ENCODE peak calls at places on chromosomes 1 and 21, in ten cellular contexts. N, P, D, H, Z, V, E, T, W and I are unnamed samples.

GRCh38 chr21:23016617-23017016 is 2018.4 kb downstream of the NCAM2 start:
- DNase-seq in W (no peak), D (no peak), V (no peak), E (no peak), T (no peak), H (peak), P (no peak), Z (no peak), N (no peak), I (peak)

GRCh38 chr1:159229486-159229885 is 24.8 kb downstream of the ACKR1 start:
- DNase-seq in W (no peak), V (no peak), Z (no peak), P (peak), D (no peak), E (no peak), T (no peak), N (no peak), H (no peak), I (no peak)

GRCh38 chr1:14794136-14794768 is 195.8 kb downstream of the KAZN start:
- DNase-seq in Z (peak), T (no peak), D (no peak), E (no peak), V (no peak), P (no peak), N (no peak), H (no peak), W (no peak), I (no peak)

GRCh38 chr1:162908780-162909179 is 47.8 kb upstream of the CCDC190 start:
- DNase-seq in N (no peak), E (no peak), Z (peak), H (no peak), P (peak), V (no peak), D (no peak), T (peak), W (no peak), I (no peak)

GRCh38 chr1:204416589-204417230 is 5.1 kb upstream of the PPP1R15B start:
- DNase-seq in V (no peak), W (no peak), E (no peak), H (no peak), Z (no peak), D (no peak), P (no peak), N (no peak), T (no peak), I (no peak)

GRCh38 chr1:31855038-31855845 is 39.4 kb upstream of the SPOCD1 start:
- DNase-seq in V (no peak), W (no peak), P (peak), Z (no peak), T (peak), E (no peak), H (no peak), D (no peak), N (no peak), I (no peak)

GRCh38 chr1:232767381-232768074 is 37.7 kb upstream of the MAP10 start:
- DNase-seq in W (no peak), Z (peak), H (peak), T (peak), V (peak), P (peak), E (no peak), D (no peak), N (no peak), I (no peak)

GRCh38 chr21:21163904-21164303 is 165.7 kb downstream of the NCAM2 start:
- DNase-seq in D (no peak), N (no peak), W (no peak), E (no peak), H (peak), V (no peak), T (peak), Z (peak), P (peak), I (peak)

GRCh38 chr1:31796707-31797106 is 19.1 kb downstream of the SPOCD1 start:
- DNase-seq in V (no peak), E (no peak), H (no peak), N (no peak), T (no peak), P (no peak), D (no peak), Z (no peak), W (no peak), I (no peak)

GRCh38 chr1:75991497-75992114 is 59.4 kb upstream of the ASB17 start:
- DNase-seq in P (peak), D (peak), W (peak), Z (peak), V (no peak), H (peak), N (peak), E (no peak), T (peak), I (peak)

GRCh38 chr1:43522776-43523480 is 7.8 kb upstream of the PTPRF start:
- DNase-seq in W (no peak), V (peak), Z (no peak), H (peak), N (no peak), E (no peak), D (no peak), P (peak), T (peak), I (no peak)

GRCh38 chr1:32886012-32886827 is at the start of gene HPCA:
- DNase-seq in H (peak), Z (no peak), E (no peak), W (no peak), V (no peak), N (no peak), D (peak), P (peak), T (peak), I (peak)

GRCh38 chr1:170929835-170930554 is 5.3 kb upstream of the MROH9 start:
- DNase-seq in Z (peak), H (peak), D (no peak), E (no peak), V (no peak), N (no peak), T (peak), P (peak), W (no peak), I (peak)

GRCh38 chr21:31580866-31581276 is 78.6 kb upstream of the SOD1 start:
- DNase-seq in N (peak), P (peak), Z (peak), D (no peak), H (peak), V (no peak), E (no peak), W (peak), T (peak), I (peak)

GRCh38 chr1:61450454-61451213 is 274.3 kb downstream of the TM2D1 start:
- DNase-seq in H (no peak), W (no peak), N (no peak), Z (no peak), V (no peak), T (no peak), E (no peak), P (peak), D (no peak), I (no peak)

GRCh38 chr1:168386949-168387586 is 106.4 kb downstream of the TBX19 start:
- DNase-seq in H (no peak), W (peak), E (no peak), N (peak), V (no peak), P (no peak), T (peak), Z (no peak), D (peak), I (peak)

GRCh38 chr1:224641030-224641429 is 24.9 kb downstream of the CNIH3 start:
- DNase-seq in V (no peak), P (no peak), H (peak), E (no peak), D (no peak), W (no peak), T (no peak), Z (no peak), N (no peak), I (no peak)

GRCh38 chr21:42013901-42014300 is 3.7 kb upstream of the ZBTB21 start:
- DNase-seq in H (no peak), W (no peak), V (no peak), D (no peak), Z (no peak), T (no peak), E (peak), P (no peak), N (no peak), I (no peak)

GRCh38 chr1:89041055-89041707 is 18.5 kb upstream of the GBP3 start:
- DNase-seq in P (peak), V (no peak), W (no peak), N (no peak), Z (peak), T (peak), D (no peak), H (no peak), E (no peak), I (no peak)

GRCh38 chr1:241994171-241994570 is 4.7 kb downstream of the MAP1LC3C start:
- DNase-seq in Z (no peak), V (no peak), T (no peak), H (no peak), N (no peak), W (no peak), D (no peak), P (no peak), E (no peak), I (no peak)

GRCh38 chr1:39106949-39107740 is 81.0 kb downstream of the NDUFS5 start:
- DNase-seq in W (no peak), Z (no peak), D (no peak), N (no peak), P (no peak), H (no peak), V (no peak), T (no peak), E (no peak), I (no peak)

GRCh38 chr1:173190101-173190895 is 16.8 kb downstream of the TNFSF4 start:
- DNase-seq in N (no peak), Z (peak), T (peak), H (no peak), V (no peak), P (peak), D (peak), E (peak), W (no peak), I (peak)

GRCh38 chr21:9763306-9763705 is 758.1 kb upstream of the TPTE start:
- DNase-seq in E (no peak), P (no peak), V (no peak), D (no peak), Z (no peak), T (no peak), W (no peak), N (no peak), H (no peak), I (no peak)

GRCh38 chr1:27031235-27032118 is 18.8 kb upstream of the TENT5B start:
- DNase-seq in T (peak), P (peak), V (no peak), N (no peak), Z (no peak), H (no peak), W (no peak), D (peak), E (peak), I (no peak)

GRCh38 chr21:28832013-28832714 is 160.5 kb downstream of the LTN1 start:
- DNase-seq in P (peak), H (peak), E (no peak), Z (no peak), V (no peak), D (no peak), W (no peak), T (peak), N (no peak), I (no peak)

GRCh38 chr21:42373181-42373907 is 7.0 kb upstream of the TFF1 start:
- DNase-seq in Z (no peak), V (no peak), H (no peak), W (no peak), N (no peak), D (no peak), T (no peak), P (no peak), E (no peak), I (no peak)

GRCh38 chr1:26696191-26696644 is 403 bp downstream of the ARID1A start:
- DNase-seq in H (no peak), W (no peak), T (no peak), D (peak), N (no peak), V (no peak), E (no peak), Z (no peak), P (no peak), I (no peak)

GRCh38 chr1:110634455-110635281 is 28.5 kb upstream of the KCNA2 start:
- DNase-seq in D (peak), V (peak), P (peak), N (peak), T (peak), Z (no peak), E (peak), H (no peak), W (no peak), I (no peak)

GRCh38 chr1:101105877-101106276 is 80.3 kb upstream of the DPH5 start:
- DNase-seq in T (peak), E (no peak), W (no peak), N (no peak), V (no peak), Z (peak), D (no peak), P (peak), H (no peak), I (no peak)

GRCh38 chr1:155064109-155064812 is 721 bp downstream of the EFNA4 start:
- DNase-seq in N (no peak), T (peak), V (no peak), D (no peak), H (peak), E (no peak), W (no peak), Z (no peak), P (peak), I (no peak)

GRCh38 chr1:1275836-1276235 is 2.2 kb upstream of the UBE2J2 start:
- DNase-seq in D (no peak), N (no peak), Z (no peak), T (peak), P (no peak), E (no peak), H (no peak), W (no peak), V (no peak), I (no peak)

GRCh38 chr21:46118305-46118870 is 20.5 kb downstream of the COL6A2 start:
- DNase-seq in N (peak), D (no peak), P (no peak), W (no peak), Z (no peak), V (no peak), H (no peak), T (no peak), E (peak), I (no peak)

GRCh38 chr1:205493241-205494085 is 11.0 kb upstream of the CDK18 start:
- DNase-seq in Z (peak), W (no peak), P (peak), V (peak), N (no peak), E (peak), T (peak), D (no peak), H (peak), I (no peak)

GRCh38 chr1:117646956-117647355 is 41.1 kb downstream of the TENT5C start:
- DNase-seq in P (no peak), Z (no peak), E (no peak), V (no peak), D (no peak), N (peak), T (no peak), W (no peak), H (no peak), I (no peak)

GRCh38 chr1:41733021-41733420 is 185.7 kb downstream of the HIVEP3 start:
- DNase-seq in H (no peak), T (no peak), D (no peak), N (no peak), Z (no peak), W (no peak), V (no peak), P (no peak), E (no peak), I (no peak)